ENCODE peak calls at places on chromosomes 2 and 18, in nine cellular contexts. One of them, this sample, is unnamed.

GRCh38 chr18:3594760-3595241 is 144.8 kb downstream of the TGIF1 start:
- DNase-seq in OCI-LY7: peak
- DNase-seq in astrocyte: peak
- DNase-seq in cardiac fibroblast: peak
- DNase-seq in upper lobe of right lung: no peak
- DNase-seq in CD4-positive, CD25-positive, alpha-beta regulatory T cell: no peak
- DNase-seq in AG09309: no peak
- DNase-seq in psoas muscle: no peak
- DNase-seq in sigmoid colon: no peak
- DNase-seq in this sample: no peak

GRCh38 chr2:60710707-60711106 is 45.4 kb upstream of the PAPOLG start:
- DNase-seq in OCI-LY7: no peak
- DNase-seq in astrocyte: no peak
- DNase-seq in cardiac fibroblast: peak
- DNase-seq in upper lobe of right lung: no peak
- DNase-seq in CD4-positive, CD25-positive, alpha-beta regulatory T cell: no peak
- DNase-seq in AG09309: no peak
- DNase-seq in psoas muscle: no peak
- DNase-seq in sigmoid colon: peak
- DNase-seq in this sample: no peak

GRCh38 chr2:80073134-80073561 is 231.4 kb downstream of the LRRTM1 start:
- DNase-seq in OCI-LY7: peak
- DNase-seq in astrocyte: peak
- DNase-seq in cardiac fibroblast: peak
- DNase-seq in upper lobe of right lung: no peak
- DNase-seq in CD4-positive, CD25-positive, alpha-beta regulatory T cell: no peak
- DNase-seq in AG09309: peak
- DNase-seq in psoas muscle: no peak
- DNase-seq in sigmoid colon: no peak
- DNase-seq in this sample: no peak

GRCh38 chr2:14907014-14907612 is 274.6 kb downstream of the LRATD1 start:
- DNase-seq in OCI-LY7: peak
- DNase-seq in astrocyte: no peak
- DNase-seq in cardiac fibroblast: no peak
- DNase-seq in upper lobe of right lung: no peak
- DNase-seq in CD4-positive, CD25-positive, alpha-beta regulatory T cell: no peak
- DNase-seq in AG09309: no peak
- DNase-seq in psoas muscle: no peak
- DNase-seq in sigmoid colon: no peak
- DNase-seq in this sample: no peak

GRCh38 chr2:238459081-238459629 is 32.4 kb downstream of the ASB1 start:
- DNase-seq in OCI-LY7: no peak
- DNase-seq in astrocyte: peak
- DNase-seq in cardiac fibroblast: peak
- DNase-seq in upper lobe of right lung: no peak
- DNase-seq in CD4-positive, CD25-positive, alpha-beta regulatory T cell: no peak
- DNase-seq in AG09309: no peak
- DNase-seq in psoas muscle: peak
- DNase-seq in sigmoid colon: peak
- DNase-seq in this sample: no peak

GRCh38 chr18:48949606-48950535 is 894 bp downstream of the SMAD7 start:
- DNase-seq in OCI-LY7: peak
- DNase-seq in astrocyte: no peak
- DNase-seq in cardiac fibroblast: peak
- DNase-seq in upper lobe of right lung: peak
- DNase-seq in CD4-positive, CD25-positive, alpha-beta regulatory T cell: no peak
- DNase-seq in AG09309: no peak
- DNase-seq in psoas muscle: peak
- DNase-seq in sigmoid colon: no peak
- DNase-seq in this sample: no peak

GRCh38 chr2:181073896-181074295 is 93.5 kb downstream of the UBE2E3 start:
- DNase-seq in OCI-LY7: no peak
- DNase-seq in astrocyte: peak
- DNase-seq in cardiac fibroblast: peak
- DNase-seq in upper lobe of right lung: no peak
- DNase-seq in CD4-positive, CD25-positive, alpha-beta regulatory T cell: no peak
- DNase-seq in AG09309: peak
- DNase-seq in psoas muscle: no peak
- DNase-seq in sigmoid colon: no peak
- DNase-seq in this sample: no peak

GRCh38 chr2:37993135-37993534 is 68.0 kb downstream of the RMDN2 start:
- DNase-seq in OCI-LY7: no peak
- DNase-seq in astrocyte: no peak
- DNase-seq in cardiac fibroblast: peak
- DNase-seq in upper lobe of right lung: no peak
- DNase-seq in CD4-positive, CD25-positive, alpha-beta regulatory T cell: no peak
- DNase-seq in AG09309: no peak
- DNase-seq in psoas muscle: no peak
- DNase-seq in sigmoid colon: no peak
- DNase-seq in this sample: no peak

GRCh38 chr2:49298230-49298629 is 143.9 kb upstream of the FSHR start:
- DNase-seq in OCI-LY7: no peak
- DNase-seq in astrocyte: no peak
- DNase-seq in cardiac fibroblast: no peak
- DNase-seq in upper lobe of right lung: no peak
- DNase-seq in CD4-positive, CD25-positive, alpha-beta regulatory T cell: no peak
- DNase-seq in AG09309: no peak
- DNase-seq in psoas muscle: no peak
- DNase-seq in sigmoid colon: no peak
- DNase-seq in this sample: no peak

GRCh38 chr2:48347712-48348111 is 182.2 kb upstream of the STON1 start:
- DNase-seq in OCI-LY7: peak
- DNase-seq in astrocyte: peak
- DNase-seq in cardiac fibroblast: peak
- DNase-seq in upper lobe of right lung: no peak
- DNase-seq in CD4-positive, CD25-positive, alpha-beta regulatory T cell: no peak
- DNase-seq in AG09309: peak
- DNase-seq in psoas muscle: no peak
- DNase-seq in sigmoid colon: no peak
- DNase-seq in this sample: no peak

GRCh38 chr2:170503971-170504819 is 210.9 kb upstream of the SP5 start:
- DNase-seq in OCI-LY7: no peak
- DNase-seq in astrocyte: no peak
- DNase-seq in cardiac fibroblast: peak
- DNase-seq in upper lobe of right lung: no peak
- DNase-seq in CD4-positive, CD25-positive, alpha-beta regulatory T cell: no peak
- DNase-seq in AG09309: no peak
- DNase-seq in psoas muscle: no peak
- DNase-seq in sigmoid colon: no peak
- DNase-seq in this sample: no peak

GRCh38 chr2:96702098-96702785 is 37.6 kb downstream of the LMAN2L start:
- DNase-seq in OCI-LY7: no peak
- DNase-seq in astrocyte: no peak
- DNase-seq in cardiac fibroblast: no peak
- DNase-seq in upper lobe of right lung: no peak
- DNase-seq in CD4-positive, CD25-positive, alpha-beta regulatory T cell: no peak
- DNase-seq in AG09309: no peak
- DNase-seq in psoas muscle: no peak
- DNase-seq in sigmoid colon: peak
- DNase-seq in this sample: no peak

GRCh38 chr2:130851624-130852382 is 15.1 kb downstream of the ARHGEF4 start:
- DNase-seq in OCI-LY7: no peak
- DNase-seq in astrocyte: no peak
- DNase-seq in cardiac fibroblast: no peak
- DNase-seq in upper lobe of right lung: no peak
- DNase-seq in CD4-positive, CD25-positive, alpha-beta regulatory T cell: no peak
- DNase-seq in AG09309: no peak
- DNase-seq in psoas muscle: no peak
- DNase-seq in sigmoid colon: peak
- DNase-seq in this sample: no peak

GRCh38 chr2:101559576-101559975 is 84.7 kb upstream of the RFX8 start:
- DNase-seq in OCI-LY7: no peak
- DNase-seq in astrocyte: peak
- DNase-seq in cardiac fibroblast: peak
- DNase-seq in upper lobe of right lung: no peak
- DNase-seq in CD4-positive, CD25-positive, alpha-beta regulatory T cell: no peak
- DNase-seq in AG09309: no peak
- DNase-seq in psoas muscle: no peak
- DNase-seq in sigmoid colon: no peak
- DNase-seq in this sample: no peak

GRCh38 chr2:222903234-222904220 is 42.7 kb downstream of the ACSL3 start:
- DNase-seq in OCI-LY7: peak
- DNase-seq in astrocyte: no peak
- DNase-seq in cardiac fibroblast: peak
- DNase-seq in upper lobe of right lung: no peak
- DNase-seq in CD4-positive, CD25-positive, alpha-beta regulatory T cell: peak
- DNase-seq in AG09309: no peak
- DNase-seq in psoas muscle: no peak
- DNase-seq in sigmoid colon: no peak
- DNase-seq in this sample: no peak

GRCh38 chr2:203551653-203552250 is 16.7 kb upstream of the RAPH1 start:
- DNase-seq in OCI-LY7: no peak
- DNase-seq in astrocyte: peak
- DNase-seq in cardiac fibroblast: peak
- DNase-seq in upper lobe of right lung: no peak
- DNase-seq in CD4-positive, CD25-positive, alpha-beta regulatory T cell: no peak
- DNase-seq in AG09309: no peak
- DNase-seq in psoas muscle: no peak
- DNase-seq in sigmoid colon: no peak
- DNase-seq in this sample: no peak
- H3K4me3 ChIP-seq in OCI-LY7: no peak
- H3K4me3 ChIP-seq in astrocyte: no peak
- H3K4me3 ChIP-seq in cardiac fibroblast: no peak
- H3K4me3 ChIP-seq in upper lobe of right lung: no peak
- H3K4me3 ChIP-seq in CD4-positive, CD25-positive, alpha-beta regulatory T cell: no peak
- H3K4me3 ChIP-seq in AG09309: no peak
- H3K4me3 ChIP-seq in psoas muscle: no peak
- H3K4me3 ChIP-seq in sigmoid colon: no peak
- H3K4me3 ChIP-seq in this sample: no peak

DNA sequence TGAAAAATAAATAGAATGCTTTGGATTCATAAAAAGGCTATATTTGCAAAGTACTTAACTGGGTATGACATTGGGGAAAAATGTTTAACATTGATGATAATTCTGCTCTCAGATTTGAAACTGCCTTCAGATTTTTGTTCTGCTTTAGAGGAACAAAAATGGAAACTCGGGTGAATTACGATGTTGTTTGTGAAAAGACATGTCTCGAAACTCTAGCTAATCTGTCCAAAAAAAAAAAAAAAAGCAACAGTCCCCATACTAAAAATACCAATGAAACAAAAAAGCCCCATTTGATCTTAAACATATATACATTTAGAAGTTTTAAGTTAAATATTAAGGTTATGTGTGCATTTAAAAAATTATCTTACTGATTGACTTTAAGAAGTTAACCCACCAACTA is 3.0 kb downstream of the ZDBF2 start:
- DNase-seq in OCI-LY7: peak
- DNase-seq in astrocyte: no peak
- DNase-seq in cardiac fibroblast: no peak
- DNase-seq in upper lobe of right lung: no peak
- DNase-seq in CD4-positive, CD25-positive, alpha-beta regulatory T cell: no peak
- DNase-seq in AG09309: no peak
- DNase-seq in psoas muscle: no peak
- DNase-seq in sigmoid colon: no peak
- DNase-seq in this sample: no peak
- H3K4me3 ChIP-seq in OCI-LY7: peak
- H3K4me3 ChIP-seq in astrocyte: no peak
- H3K4me3 ChIP-seq in cardiac fibroblast: no peak
- H3K4me3 ChIP-seq in upper lobe of right lung: no peak
- H3K4me3 ChIP-seq in CD4-positive, CD25-positive, alpha-beta regulatory T cell: no peak
- H3K4me3 ChIP-seq in AG09309: no peak
- H3K4me3 ChIP-seq in psoas muscle: no peak
- H3K4me3 ChIP-seq in sigmoid colon: no peak
- H3K4me3 ChIP-seq in this sample: no peak

DNA sequence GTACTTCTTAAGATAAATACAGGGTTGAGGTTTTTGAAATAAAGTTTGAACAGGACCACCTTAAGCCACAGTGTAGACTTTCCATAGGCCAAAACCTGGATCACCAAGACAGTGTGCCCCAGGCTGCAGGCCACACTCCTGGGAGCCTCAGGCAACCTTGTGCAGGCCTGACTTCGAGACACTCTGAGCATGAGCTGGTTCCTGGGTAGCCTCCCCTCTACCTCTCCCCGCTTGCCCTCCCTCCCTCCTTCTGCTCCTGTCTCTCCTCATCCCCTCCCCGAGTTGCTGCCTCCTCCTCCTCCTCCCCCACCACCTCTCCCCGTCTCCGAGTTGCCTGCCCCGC is 10.6 kb upstream of the PROC start:
- DNase-seq in OCI-LY7: peak
- DNase-seq in astrocyte: no peak
- DNase-seq in cardiac fibroblast: no peak
- DNase-seq in upper lobe of right lung: no peak
- DNase-seq in CD4-positive, CD25-positive, alpha-beta regulatory T cell: no peak
- DNase-seq in AG09309: no peak
- DNase-seq in psoas muscle: no peak
- DNase-seq in sigmoid colon: no peak
- DNase-seq in this sample: no peak
- H3K4me3 ChIP-seq in OCI-LY7: peak
- H3K4me3 ChIP-seq in astrocyte: no peak
- H3K4me3 ChIP-seq in cardiac fibroblast: no peak
- H3K4me3 ChIP-seq in upper lobe of right lung: peak
- H3K4me3 ChIP-seq in CD4-positive, CD25-positive, alpha-beta regulatory T cell: peak
- H3K4me3 ChIP-seq in AG09309: no peak
- H3K4me3 ChIP-seq in psoas muscle: no peak
- H3K4me3 ChIP-seq in sigmoid colon: peak
- H3K4me3 ChIP-seq in this sample: no peak

GRCh38 chr2:218956039-218956438 is 3.4 kb upstream of the CDK5R2 start:
- DNase-seq in OCI-LY7: no peak
- DNase-seq in astrocyte: no peak
- DNase-seq in cardiac fibroblast: no peak
- DNase-seq in upper lobe of right lung: no peak
- DNase-seq in CD4-positive, CD25-positive, alpha-beta regulatory T cell: no peak
- DNase-seq in AG09309: no peak
- DNase-seq in psoas muscle: no peak
- DNase-seq in sigmoid colon: no peak
- DNase-seq in this sample: no peak

GRCh38 chr2:218953366-218953954 is 6.0 kb upstream of the CDK5R2 start:
- DNase-seq in OCI-LY7: no peak
- DNase-seq in astrocyte: no peak
- DNase-seq in cardiac fibroblast: no peak
- DNase-seq in upper lobe of right lung: no peak
- DNase-seq in CD4-positive, CD25-positive, alpha-beta regulatory T cell: no peak
- DNase-seq in AG09309: no peak
- DNase-seq in psoas muscle: no peak
- DNase-seq in sigmoid colon: no peak
- DNase-seq in this sample: no peak

GRCh38 chr2:218957685-218958084 is 1.8 kb upstream of the CDK5R2 start:
- DNase-seq in OCI-LY7: no peak
- DNase-seq in astrocyte: no peak
- DNase-seq in cardiac fibroblast: no peak
- DNase-seq in upper lobe of right lung: no peak
- DNase-seq in CD4-positive, CD25-positive, alpha-beta regulatory T cell: no peak
- DNase-seq in AG09309: no peak
- DNase-seq in psoas muscle: no peak
- DNase-seq in sigmoid colon: no peak
- DNase-seq in this sample: no peak

GRCh38 chr2:218954541-218955300 is 4.7 kb upstream of the CDK5R2 start:
- DNase-seq in OCI-LY7: no peak
- DNase-seq in astrocyte: no peak
- DNase-seq in cardiac fibroblast: no peak
- DNase-seq in upper lobe of right lung: no peak
- DNase-seq in CD4-positive, CD25-positive, alpha-beta regulatory T cell: no peak
- DNase-seq in AG09309: no peak
- DNase-seq in psoas muscle: no peak
- DNase-seq in sigmoid colon: no peak
- DNase-seq in this sample: no peak

DNA sequence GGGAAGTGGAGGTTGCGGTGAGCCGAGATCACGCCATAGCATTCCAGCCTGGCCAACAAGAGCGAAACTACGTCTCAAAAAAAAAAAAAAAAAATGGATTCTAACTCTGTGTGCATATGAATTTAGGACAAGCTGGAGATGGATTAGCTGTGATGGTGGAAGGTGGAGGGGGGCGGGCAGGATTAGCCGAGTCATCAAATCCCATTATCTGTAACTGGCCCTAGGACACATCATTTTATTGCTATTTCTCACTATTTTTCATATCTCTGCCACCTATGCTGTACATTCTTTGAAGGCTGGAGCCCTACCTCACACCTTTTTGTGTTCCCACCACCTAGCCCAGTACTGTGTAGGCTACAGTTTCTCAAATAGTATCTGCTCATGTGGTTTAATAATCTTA is 7.3 kb upstream of the CDK5R2 start:
- DNase-seq in OCI-LY7: no peak
- DNase-seq in astrocyte: no peak
- DNase-seq in cardiac fibroblast: no peak
- DNase-seq in upper lobe of right lung: no peak
- DNase-seq in CD4-positive, CD25-positive, alpha-beta regulatory T cell: no peak
- DNase-seq in AG09309: no peak
- DNase-seq in psoas muscle: no peak
- DNase-seq in sigmoid colon: no peak
- DNase-seq in this sample: no peak
- H3K4me3 ChIP-seq in OCI-LY7: no peak
- H3K4me3 ChIP-seq in astrocyte: no peak
- H3K4me3 ChIP-seq in cardiac fibroblast: no peak
- H3K4me3 ChIP-seq in upper lobe of right lung: no peak
- H3K4me3 ChIP-seq in CD4-positive, CD25-positive, alpha-beta regulatory T cell: no peak
- H3K4me3 ChIP-seq in AG09309: no peak
- H3K4me3 ChIP-seq in psoas muscle: no peak
- H3K4me3 ChIP-seq in sigmoid colon: no peak
- H3K4me3 ChIP-seq in this sample: no peak